ENCODE peak calls at places on chromosomes 12 and 14, in ten cellular contexts. B is tibial artery; H is left lung; Y is GM23248; O is stomach; C is CD4-positive, CD25-positive, alpha-beta regulatory T cell; I is heart left ventricle; F is astrocyte; K is heart right ventricle; V is endothelial cell of umbilical vein. S is an unnamed sample.

GRCh38 chr14:59537476-59537875 is 39.1 kb downstream of the CCDC175 start:
- DNase-seq in B (no peak), H (no peak), Y (no peak), O (no peak), C (no peak), I (no peak), F (no peak), K (no peak), V (no peak), S (no peak)

GRCh38 chr14:22630066-22630465 is 14.1 kb downstream of the OR6J1 start:
- DNase-seq in B (no peak), H (no peak), Y (no peak), O (no peak), C (no peak), I (no peak), F (no peak), K (no peak), V (no peak), S (no peak)

GRCh38 chr14:34548472-34548981 is 9.0 kb upstream of the EAPP start:
- DNase-seq in B (peak; percentile 16), H (no peak), Y (peak; percentile 7), O (no peak), C (peak; percentile 36), I (no peak), F (no peak), K (no peak), V (no peak), S (no peak)

GRCh38 chr12:18750087-18750486 is 12.2 kb downstream of the CAPZA3 start:
- DNase-seq in B (no peak), H (no peak), Y (peak; percentile 20), O (no peak), C (no peak), I (no peak), F (peak; percentile 9), K (no peak), V (no peak), S (no peak)

GRCh38 chr14:25042362-25043299 is 7.3 kb downstream of the STXBP6 start:
- DNase-seq in B (no peak), H (no peak), Y (peak; percentile 72), O (no peak), C (no peak), I (peak; percentile 33), F (peak; percentile 42), K (peak; percentile 50), V (peak; percentile 8), S (no peak)

GRCh38 chr14:76514599-76514998 is 138.7 kb downstream of the ESRRB start:
- DNase-seq in B (no peak), H (no peak), Y (peak; percentile 47), O (no peak), C (no peak), I (no peak), F (no peak), K (no peak), V (peak; percentile 16), S (no peak)

GRCh38 chr12:101257357-101257756 is 22.5 kb upstream of the UTP20 start:
- DNase-seq in B (no peak), H (no peak), Y (no peak), O (no peak), C (no peak), I (no peak), F (no peak), K (no peak), V (no peak), S (no peak)

GRCh38 chr12:132485619-132486018 is 4.3 kb upstream of the FBRSL1 start:
- DNase-seq in B (no peak), H (no peak), Y (no peak), O (no peak), C (no peak), I (no peak), F (no peak), K (no peak), V (no peak), S (no peak)

GRCh38 chr12:75457191-75457590 is 23.4 kb upstream of the GLIPR1 start:
- DNase-seq in B (no peak), H (no peak), Y (no peak), O (no peak), C (peak; percentile 30), I (no peak), F (no peak), K (no peak), V (no peak), S (no peak)

GRCh38 chr14:28760431-28760996 is 6.1 kb upstream of the FOXG1 start:
- DNase-seq in B (no peak), H (no peak), Y (no peak), O (no peak), C (no peak), I (no peak), F (no peak), K (no peak), V (no peak), S (no peak)

GRCh38 chr12:76820888-76821482 is 57.1 kb downstream of the ZDHHC17 start:
- DNase-seq in B (no peak), H (no peak), Y (peak; percentile 68), O (no peak), C (no peak), I (no peak), F (peak; percentile 22), K (peak; percentile 11), V (peak; percentile 11), S (no peak)

GRCh38 chr14:86654558-86655184 is 1124.7 kb downstream of the FLRT2 start:
- DNase-seq in B (peak; percentile 37), H (peak; percentile 35), Y (peak; percentile 20), O (peak; percentile 80), C (no peak), I (peak; percentile 30), F (no peak), K (peak; percentile 6), V (no peak), S (no peak)

GRCh38 chr12:45458854-45459807 is 243.2 kb downstream of the ANO6 start:
- DNase-seq in B (no peak), H (no peak), Y (peak; percentile 54), O (no peak), C (no peak), I (no peak), F (peak; percentile 72), K (peak; percentile 37), V (peak; percentile 14), S (no peak)

GRCh38 chr12:111598637-111599458 is at the start of gene ATXN2:
- DNase-seq in B (peak; percentile 53), H (peak; percentile 66), Y (peak; percentile 83), O (peak; percentile 55), C (no peak), I (peak; percentile 76), F (no peak), K (peak; percentile 68), V (peak; percentile 46), S (no peak)

GRCh38 chr14:93271111-93271510 is 61.7 kb downstream of the BTBD7 start:
- DNase-seq in B (no peak), H (no peak), Y (no peak), O (no peak), C (no peak), I (no peak), F (no peak), K (no peak), V (peak; percentile 21), S (no peak)

GRCh38 chr14:64549805-64550538 is at the start of gene PPP1R36:
- DNase-seq in B (no peak), H (no peak), Y (peak; percentile 71), O (peak; percentile 69), C (peak; percentile 39), I (peak; percentile 50), F (no peak), K (no peak), V (no peak), S (peak; percentile 21)

DNA sequence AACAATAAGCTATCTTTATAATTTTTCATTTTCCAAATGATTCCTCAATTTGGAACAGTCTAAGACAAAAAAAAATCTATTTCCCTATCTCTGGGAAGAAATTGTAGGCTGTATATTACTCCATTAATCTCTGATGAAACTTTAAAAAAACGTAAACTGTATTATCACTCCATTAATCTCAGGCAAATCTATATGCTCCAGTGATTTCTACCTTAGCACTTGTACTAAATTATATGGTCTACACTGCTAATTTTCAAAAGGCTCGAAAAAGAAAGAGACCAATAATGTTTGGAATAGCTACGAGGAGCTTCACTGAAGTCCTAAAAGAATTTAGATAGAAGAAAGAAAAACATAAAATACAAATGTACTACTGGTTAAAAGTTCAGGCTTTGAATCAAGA is 19.7 kb downstream of the MED13L start:
- DNase-seq in B (no peak), H (no peak), Y (no peak), O (no peak), C (no peak), I (no peak), F (no peak), K (no peak), V (no peak), S (no peak)
- H3K4me3 ChIP-seq in B (no peak overlapping the region), H (no peak overlapping the region), Y (no peak overlapping the region), O (no peak overlapping the region), C (no peak overlapping the region), I (no peak overlapping the region), F (no peak overlapping the region), K (no peak overlapping the region), V (no peak overlapping the region), S (no peak overlapping the region)

GRCh38 chr12:48982397-48983080 is 4.4 kb downstream of the WNT1 start:
- DNase-seq in B (no peak), H (no peak), Y (no peak), O (no peak), C (no peak), I (no peak), F (no peak), K (no peak), V (no peak), S (no peak)
- H3K4me1 ChIP-seq in B (peaks cover 48% of the 10 kb centered on the region), H (peaks cover 43% of the 10 kb centered on the region), Y (peaks cover 11% of the 10 kb centered on the region), O (peaks cover 42% of the 10 kb centered on the region), C (peaks cover 46% of the 10 kb centered on the region), I (peaks cover 48% of the 10 kb centered on the region), F (peaks cover 27% of the 10 kb centered on the region), K (peaks cover 46% of the 10 kb centered on the region), V (peaks cover 13% of the 10 kb centered on the region), S (peaks cover 36% of the 10 kb centered on the region)

GRCh38 chr12:4274960-4275868 is 1.7 kb downstream of the CCND2 start:
- DNase-seq in B (no peak), H (no peak), Y (peak; percentile 57), O (no peak), C (no peak), I (peak; percentile 44), F (no peak), K (no peak), V (no peak), S (peak; percentile 42)
- H3K4me3 ChIP-seq in B (peak overlapping the region; percentile 86), H (peak overlapping the region; percentile 78), Y (peak overlapping the region; percentile 58), O (peak overlapping the region; percentile 72), C (peak overlapping the region; percentile 91), I (peak overlapping the region; percentile 81), F (peak overlapping the region; percentile 53), K (peak overlapping the region; percentile 63), V (no peak overlapping the region), S (peak overlapping the region; percentile 85)

GRCh38 chr12:99914206-99914605 is 70.5 kb downstream of the ANKS1B start:
- DNase-seq in B (no peak), H (no peak), Y (no peak), O (no peak), C (no peak), I (no peak), F (no peak), K (no peak), V (no peak), S (no peak)
- H3K4me1 ChIP-seq in B (peaks cover 16% of the 10 kb centered on the region), H (no peaks in the 10 kb centered on the region), Y (peaks cover 24% of the 10 kb centered on the region), O (peaks cover 8% of the 10 kb centered on the region), C (no peaks in the 10 kb centered on the region), I (no peaks in the 10 kb centered on the region), F (peaks cover 23% of the 10 kb centered on the region), K (no peaks in the 10 kb centered on the region), V (no peaks in the 10 kb centered on the region), S (no peaks in the 10 kb centered on the region)

S was measured in naive thymus-derived CD4-positive, alpha-beta T cell.